ENCODE peak calls at places on chromosomes 2 and 18, in five cellular contexts. One of them, this sample, is unnamed.
A peak's percentile ranks its signal among the peaks of the same experiment; 100 is the strongest.

GRCh38 chr2:240293865-240294461 is 141.5 kb upstream of the GPC1 start:
- DNase-seq in right atrium auricular region: no peak
- DNase-seq in brain microvascular endothelial cell: no peak
- DNase-seq in fibroblast of lung: no peak
- DNase-seq in WTC11: no peak
- DNase-seq in this sample: no peak

GRCh38 chr18:44580159-44580558 is 100.5 kb upstream of the SETBP1 start:
- DNase-seq in right atrium auricular region: no peak
- DNase-seq in brain microvascular endothelial cell: no peak
- DNase-seq in fibroblast of lung: no peak
- DNase-seq in WTC11: no peak
- DNase-seq in this sample: no peak

GRCh38 chr2:127648321-127648720 is 2.4 kb downstream of the GPR17 start:
- DNase-seq in right atrium auricular region: no peak
- DNase-seq in brain microvascular endothelial cell: no peak
- DNase-seq in fibroblast of lung: no peak
- DNase-seq in WTC11: no peak
- DNase-seq in this sample: no peak

GRCh38 chr2:205198130-205198505 is 484.2 kb upstream of the NRP2 start:
- DNase-seq in right atrium auricular region: no peak
- DNase-seq in brain microvascular endothelial cell: peak; percentile 41
- DNase-seq in fibroblast of lung: peak; percentile 68
- DNase-seq in WTC11: no peak
- DNase-seq in this sample: no peak

GRCh38 chr2:85728883-85729824 is 24.6 kb upstream of the ATOH8 start:
- DNase-seq in right atrium auricular region: peak; percentile 95
- DNase-seq in brain microvascular endothelial cell: peak; percentile 69
- DNase-seq in fibroblast of lung: peak; percentile 82
- DNase-seq in WTC11: peak; percentile 92
- DNase-seq in this sample: peak; percentile 93

GRCh38 chr2:21431078-21431477 is 307.3 kb downstream of the TDRD15 start:
- DNase-seq in right atrium auricular region: no peak
- DNase-seq in brain microvascular endothelial cell: no peak
- DNase-seq in fibroblast of lung: no peak
- DNase-seq in WTC11: no peak
- DNase-seq in this sample: no peak

GRCh38 chr2:241308267-241308666 is 7.2 kb downstream of the HDLBP start:
- DNase-seq in right atrium auricular region: no peak
- DNase-seq in brain microvascular endothelial cell: no peak
- DNase-seq in fibroblast of lung: no peak
- DNase-seq in WTC11: no peak
- DNase-seq in this sample: no peak

GRCh38 chr18:51603551-51603950 is 406.1 kb upstream of the MEX3C start:
- DNase-seq in right atrium auricular region: no peak
- DNase-seq in brain microvascular endothelial cell: no peak
- DNase-seq in fibroblast of lung: no peak
- DNase-seq in WTC11: no peak
- DNase-seq in this sample: no peak

GRCh38 chr18:63322908-63323634 is 3.5 kb upstream of the BCL2 start:
- DNase-seq in right atrium auricular region: no peak
- DNase-seq in brain microvascular endothelial cell: peak; percentile 51
- DNase-seq in fibroblast of lung: peak; percentile 83
- DNase-seq in WTC11: peak; percentile 37
- DNase-seq in this sample: no peak

GRCh38 chr2:10507106-10507505 is 59.0 kb upstream of the ODC1 start:
- DNase-seq in right atrium auricular region: no peak
- DNase-seq in brain microvascular endothelial cell: no peak
- DNase-seq in fibroblast of lung: no peak
- DNase-seq in WTC11: no peak
- DNase-seq in this sample: no peak

GRCh38 chr2:38315707-38316333 is 61.3 kb downstream of the ATL2 start:
- DNase-seq in right atrium auricular region: no peak
- DNase-seq in brain microvascular endothelial cell: peak; percentile 53
- DNase-seq in fibroblast of lung: peak; percentile 66
- DNase-seq in WTC11: no peak
- DNase-seq in this sample: no peak

GRCh38 chr2:29747786-29748470 is 173.5 kb downstream of the ALK start:
- DNase-seq in right atrium auricular region: no peak
- DNase-seq in brain microvascular endothelial cell: peak; percentile 87
- DNase-seq in fibroblast of lung: peak; percentile 56
- DNase-seq in WTC11: no peak
- DNase-seq in this sample: no peak

GRCh38 chr2:134189009-134189717 is 64.7 kb upstream of the MGAT5 start:
- DNase-seq in right atrium auricular region: no peak
- DNase-seq in brain microvascular endothelial cell: no peak
- DNase-seq in fibroblast of lung: peak; percentile 63
- DNase-seq in WTC11: no peak
- DNase-seq in this sample: no peak

GRCh38 chr18:78611201-78611800 is 368.3 kb upstream of the SALL3 start:
- DNase-seq in right atrium auricular region: no peak
- DNase-seq in brain microvascular endothelial cell: no peak
- DNase-seq in fibroblast of lung: no peak
- DNase-seq in WTC11: no peak
- DNase-seq in this sample: no peak

GRCh38 chr2:226325541-226325940 is 474.1 kb downstream of the IRS1 start:
- DNase-seq in right atrium auricular region: no peak
- DNase-seq in brain microvascular endothelial cell: no peak
- DNase-seq in fibroblast of lung: no peak
- DNase-seq in WTC11: no peak
- DNase-seq in this sample: no peak

GRCh38 chr2:40302751-40303150 is 149.1 kb downstream of the SLC8A1 start:
- DNase-seq in right atrium auricular region: no peak
- DNase-seq in brain microvascular endothelial cell: no peak
- DNase-seq in fibroblast of lung: no peak
- DNase-seq in WTC11: no peak
- DNase-seq in this sample: no peak

GRCh38 chr18:74789078-74789477 is 191.4 kb downstream of the ZNF407 start:
- DNase-seq in right atrium auricular region: no peak
- DNase-seq in brain microvascular endothelial cell: no peak
- DNase-seq in fibroblast of lung: no peak
- DNase-seq in WTC11: no peak
- DNase-seq in this sample: no peak

GRCh38 chr2:103402944-103403343 is 641.1 kb downstream of the TMEM182 start:
- DNase-seq in right atrium auricular region: no peak
- DNase-seq in brain microvascular endothelial cell: no peak
- DNase-seq in fibroblast of lung: no peak
- DNase-seq in WTC11: no peak
- DNase-seq in this sample: no peak

GRCh38 chr2:84486436-84487115 is 27.5 kb upstream of the SUCLG1 start:
- DNase-seq in right atrium auricular region: no peak
- DNase-seq in brain microvascular endothelial cell: no peak
- DNase-seq in fibroblast of lung: peak; percentile 71
- DNase-seq in WTC11: no peak
- DNase-seq in this sample: no peak

GRCh38 chr2:17539993-17540812 is at the start of gene VSNL1:
- DNase-seq in right atrium auricular region: peak; percentile 66
- DNase-seq in brain microvascular endothelial cell: peak; percentile 80
- DNase-seq in fibroblast of lung: peak; percentile 94
- DNase-seq in WTC11: peak; percentile 95
- DNase-seq in this sample: peak; percentile 96

GRCh38 chr2:25000503-25001328 is 29.0 kb upstream of the DNAJC27 start:
- DNase-seq in right atrium auricular region: no peak
- DNase-seq in brain microvascular endothelial cell: peak; percentile 20
- DNase-seq in fibroblast of lung: no peak
- DNase-seq in WTC11: no peak
- DNase-seq in this sample: no peak

GRCh38 chr2:148508878-148509702 is 135.5 kb upstream of the EPC2 start:
- DNase-seq in right atrium auricular region: peak; percentile 89
- DNase-seq in brain microvascular endothelial cell: peak; percentile 88
- DNase-seq in fibroblast of lung: peak; percentile 80
- DNase-seq in WTC11: peak; percentile 94
- DNase-seq in this sample: peak; percentile 80

GRCh38 chr18:525066-525797 is 24.7 kb upstream of the COLEC12 start:
- DNase-seq in right atrium auricular region: no peak
- DNase-seq in brain microvascular endothelial cell: peak; percentile 56
- DNase-seq in fibroblast of lung: peak; percentile 55
- DNase-seq in WTC11: no peak
- DNase-seq in this sample: no peak

GRCh38 chr2:23566236-23567142 is 181.5 kb downstream of the KLHL29 start:
- DNase-seq in right atrium auricular region: no peak
- DNase-seq in brain microvascular endothelial cell: no peak
- DNase-seq in fibroblast of lung: no peak
- DNase-seq in WTC11: peak; percentile 69
- DNase-seq in this sample: no peak

GRCh38 chr2:200713704-200714064 is 98.0 kb upstream of the BZW1 start:
- DNase-seq in right atrium auricular region: no peak
- DNase-seq in brain microvascular endothelial cell: no peak
- DNase-seq in fibroblast of lung: no peak
- DNase-seq in WTC11: no peak
- DNase-seq in this sample: no peak

GRCh38 chr2:173553589-173553988 is 198.9 kb downstream of the CDCA7 start:
- DNase-seq in right atrium auricular region: no peak
- DNase-seq in brain microvascular endothelial cell: peak; percentile 40
- DNase-seq in fibroblast of lung: peak; percentile 16
- DNase-seq in WTC11: no peak
- DNase-seq in this sample: no peak

GRCh38 chr2:241179894-241180293 is 8.6 kb upstream of the ANO7 start:
- DNase-seq in right atrium auricular region: no peak
- DNase-seq in brain microvascular endothelial cell: no peak
- DNase-seq in fibroblast of lung: peak; percentile 43
- DNase-seq in WTC11: no peak
- DNase-seq in this sample: no peak

GRCh38 chr18:78246041-78246440 is 733.6 kb upstream of the SALL3 start:
- DNase-seq in right atrium auricular region: no peak
- DNase-seq in brain microvascular endothelial cell: no peak
- DNase-seq in fibroblast of lung: no peak
- DNase-seq in WTC11: no peak
- DNase-seq in this sample: no peak

GRCh38 chr18:67586101-67586500 is 69.6 kb upstream of the DSEL start:
- DNase-seq in right atrium auricular region: no peak
- DNase-seq in brain microvascular endothelial cell: no peak
- DNase-seq in fibroblast of lung: no peak
- DNase-seq in WTC11: no peak
- DNase-seq in this sample: no peak

GRCh38 chr18:45951021-45951714 is 16.0 kb downstream of the EPG5 start:
- DNase-seq in right atrium auricular region: no peak
- DNase-seq in brain microvascular endothelial cell: peak; percentile 96
- DNase-seq in fibroblast of lung: peak; percentile 84
- DNase-seq in WTC11: no peak
- DNase-seq in this sample: no peak

GRCh38 chr18:47975701-47976100 is 45.2 kb upstream of the SMAD2 start:
- DNase-seq in right atrium auricular region: peak; percentile 34
- DNase-seq in brain microvascular endothelial cell: no peak
- DNase-seq in fibroblast of lung: no peak
- DNase-seq in WTC11: no peak
- DNase-seq in this sample: no peak
- TF ChIP-seq CTCF in right atrium auricular region: no peak
- TF ChIP-seq CTCF in brain microvascular endothelial cell: no peak
- TF ChIP-seq CTCF in fibroblast of lung: no peak
- TF ChIP-seq CTCF in WTC11: no peak
- TF ChIP-seq CTCF in this sample: no peak

GRCh38 chr18:8324343-8325065 is 284.7 kb upstream of the RAB12 start:
- DNase-seq in right atrium auricular region: no peak
- DNase-seq in brain microvascular endothelial cell: no peak
- DNase-seq in fibroblast of lung: no peak
- DNase-seq in WTC11: no peak
- DNase-seq in this sample: no peak
- TF ChIP-seq CTCF in right atrium auricular region: no peak
- TF ChIP-seq CTCF in brain microvascular endothelial cell: peak; percentile 32
- TF ChIP-seq CTCF in fibroblast of lung: no peak
- TF ChIP-seq CTCF in WTC11: no peak
- TF ChIP-seq CTCF in this sample: no peak

GRCh38 chr2:169393068-169393590 is 30.8 kb upstream of the LRP2 start:
- DNase-seq in right atrium auricular region: no peak
- DNase-seq in brain microvascular endothelial cell: no peak
- DNase-seq in fibroblast of lung: no peak
- DNase-seq in WTC11: no peak
- DNase-seq in this sample: no peak

GRCh38 chr2:169395821-169396374 is 33.6 kb upstream of the LRP2 start:
- DNase-seq in right atrium auricular region: no peak
- DNase-seq in brain microvascular endothelial cell: no peak
- DNase-seq in fibroblast of lung: no peak
- DNase-seq in WTC11: no peak
- DNase-seq in this sample: no peak

DNA sequence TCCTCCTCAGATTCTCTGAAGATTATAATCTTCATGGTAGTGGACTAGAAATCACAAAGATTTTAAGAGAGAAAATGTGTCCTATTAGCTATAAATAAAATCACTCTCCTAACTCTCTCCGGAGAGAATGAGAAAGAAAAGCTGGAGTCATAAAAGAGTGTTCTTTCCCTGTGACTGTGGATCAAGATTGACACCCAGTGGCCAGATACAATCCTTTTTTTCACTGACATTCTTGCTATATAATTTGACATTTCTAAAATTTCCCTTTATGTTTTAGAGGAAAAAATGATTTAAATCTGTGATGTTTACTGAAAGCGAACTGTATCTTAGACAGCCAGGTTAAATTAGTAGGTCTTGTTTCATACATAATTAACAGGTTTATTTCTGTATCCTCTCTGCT is 35.4 kb upstream of the LRP2 start:
- DNase-seq in right atrium auricular region: no peak
- DNase-seq in brain microvascular endothelial cell: no peak
- DNase-seq in fibroblast of lung: peak; percentile 11
- DNase-seq in WTC11: no peak
- DNase-seq in this sample: no peak
- TF ChIP-seq CTCF in right atrium auricular region: no peak
- TF ChIP-seq CTCF in brain microvascular endothelial cell: peak; percentile 12
- TF ChIP-seq CTCF in fibroblast of lung: peak; percentile 14
- TF ChIP-seq CTCF in WTC11: no peak
- TF ChIP-seq CTCF in this sample: peak; percentile 77

GRCh38 chr18:49565101-49565500 is 3.2 kb downstream of the LIPG start:
- DNase-seq in right atrium auricular region: no peak
- DNase-seq in brain microvascular endothelial cell: no peak
- DNase-seq in fibroblast of lung: no peak
- DNase-seq in WTC11: no peak
- DNase-seq in this sample: no peak

GRCh38 chr18:49564435-49564834 is 2.6 kb downstream of the LIPG start:
- DNase-seq in right atrium auricular region: no peak
- DNase-seq in brain microvascular endothelial cell: no peak
- DNase-seq in fibroblast of lung: no peak
- DNase-seq in WTC11: no peak
- DNase-seq in this sample: no peak

GRCh38 chr18:49565656-49566055 is 3.8 kb downstream of the LIPG start:
- DNase-seq in right atrium auricular region: no peak
- DNase-seq in brain microvascular endothelial cell: no peak
- DNase-seq in fibroblast of lung: peak; percentile 67
- DNase-seq in WTC11: no peak
- DNase-seq in this sample: no peak

GRCh38 chr18:49566985-49567384 is 5.1 kb downstream of the LIPG start:
- DNase-seq in right atrium auricular region: no peak
- DNase-seq in brain microvascular endothelial cell: no peak
- DNase-seq in fibroblast of lung: no peak
- DNase-seq in WTC11: no peak
- DNase-seq in this sample: no peak

DNA sequence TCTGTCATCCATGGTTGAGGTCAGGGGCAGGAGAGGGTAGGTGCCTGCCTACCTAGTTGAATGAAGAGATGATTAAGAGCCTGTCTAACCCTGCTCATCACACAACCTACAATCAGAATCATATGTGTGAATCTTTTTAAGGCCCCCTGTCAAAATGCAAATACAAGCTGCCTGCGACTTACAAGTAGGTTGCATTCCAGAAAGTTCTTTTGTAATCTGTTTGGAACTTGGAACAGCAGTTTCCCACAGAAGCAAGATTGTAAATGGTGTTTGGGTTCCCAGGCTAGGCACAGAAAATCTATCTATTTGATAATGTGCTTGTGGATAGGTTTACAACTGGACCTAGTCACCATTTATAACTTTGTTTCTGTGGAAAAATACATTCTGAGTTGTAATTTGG is 4.4 kb downstream of the LIPG start:
- DNase-seq in right atrium auricular region: no peak
- DNase-seq in brain microvascular endothelial cell: no peak
- DNase-seq in fibroblast of lung: no peak
- DNase-seq in WTC11: no peak
- DNase-seq in this sample: no peak
- TF ChIP-seq CTCF in right atrium auricular region: no peak
- TF ChIP-seq CTCF in brain microvascular endothelial cell: no peak
- TF ChIP-seq CTCF in fibroblast of lung: no peak
- TF ChIP-seq CTCF in WTC11: no peak
- TF ChIP-seq CTCF in this sample: no peak

This sample was measured in type B pancreatic cell.